ENCODE peak calls at places on chromosome 2, in ten cellular contexts. G is RPMI8226; I is nucleus accumbens; N is HT-29; B is substantia nigra; J is NCI-H460; M is GM12864; Y is GM23248; A is stimulated activated CD4-positive, alpha-beta T cell treated with anti-CD3 and anti-CD28 coated beads, TNF-alpha, amount 100 ng/mL, for 48 hours; L is H54. R is an unnamed sample.

GRCh38 chr2:96771792-96772618 is 11.3 kb downstream of the CNNM4 start:
- DNase-seq in A (no peak), L (no peak), J (no peak), N (peak; percentile 79), B (no peak), M (no peak), I (no peak), Y (no peak), G (no peak), R (no peak)

GRCh38 chr2:85430780-85431601 is 12.5 kb downstream of the SH2D6 start:
- DNase-seq in M (no peak), G (no peak), L (no peak), A (no peak), B (peak; percentile 41), Y (no peak), J (no peak), I (peak; percentile 90), N (no peak), R (no peak)

GRCh38 chr2:100252811-100253698 is 69.2 kb downstream of the LONRF2 start:
- DNase-seq in G (no peak), A (no peak), B (no peak), J (no peak), Y (no peak), L (no peak), N (no peak), I (no peak), M (no peak), R (no peak)

GRCh38 chr2:237198144-237198900 is 112.6 kb downstream of the COPS8 start:
- DNase-seq in L (no peak), N (no peak), I (no peak), B (no peak), J (no peak), M (no peak), Y (peak; percentile 57), A (no peak), G (no peak), R (peak; percentile 83)

GRCh38 chr2:206611736-206612135 is 30.6 kb upstream of the FAM237A start:
- DNase-seq in B (no peak), A (no peak), J (no peak), G (no peak), Y (no peak), N (no peak), I (no peak), L (no peak), M (no peak), R (peak; percentile 6)

GRCh38 chr2:86068098-86069047 is 37.3 kb downstream of the POLR1A start:
- DNase-seq in G (no peak), L (no peak), J (no peak), I (no peak), M (no peak), A (peak; percentile 22), B (no peak), Y (peak; percentile 50), N (no peak), R (peak; percentile 65)

GRCh38 chr2:41735006-41735405 is 312.8 kb upstream of the PKDCC start:
- DNase-seq in A (no peak), L (no peak), J (no peak), G (no peak), N (no peak), B (no peak), I (no peak), Y (no peak), M (no peak), R (no peak)

GRCh38 chr2:121667618-121668017 is 18.4 kb upstream of the CLASP1 start:
- DNase-seq in L (no peak), A (no peak), B (no peak), Y (no peak), J (no peak), G (no peak), I (no peak), M (no peak), N (no peak), R (no peak)

GRCh38 chr2:10022464-10022863 is 20.9 kb upstream of the KLF11 start:
- DNase-seq in M (no peak), N (no peak), J (no peak), G (no peak), A (no peak), Y (no peak), I (no peak), B (no peak), L (no peak), R (no peak)

GRCh38 chr2:103785432-103785831 is 1023.6 kb downstream of the TMEM182 start:
- DNase-seq in Y (no peak), L (no peak), A (no peak), I (no peak), B (no peak), N (no peak), J (no peak), G (no peak), M (no peak), R (no peak)

GRCh38 chr2:238459081-238459629 is 32.4 kb downstream of the ASB1 start:
- DNase-seq in N (no peak), A (no peak), J (no peak), M (no peak), I (no peak), G (no peak), L (no peak), Y (peak; percentile 84), B (no peak), R (no peak)

GRCh38 chr2:156486175-156486574 is 50.0 kb downstream of the GPD2 start:
- DNase-seq in Y (no peak), B (no peak), G (no peak), M (no peak), N (no peak), A (no peak), J (no peak), I (no peak), L (peak; percentile 15), R (peak; percentile 62)

GRCh38 chr2:170022692-170023091 is 155.3 kb upstream of the MYO3B start:
- DNase-seq in J (no peak), M (no peak), G (no peak), Y (peak; percentile 82), N (no peak), I (no peak), B (no peak), A (no peak), L (no peak), R (peak; percentile 59)

GRCh38 chr2:149767516-149767974 is 180.0 kb upstream of the MMADHC start:
- DNase-seq in B (no peak), L (no peak), G (no peak), I (no peak), M (no peak), A (no peak), Y (peak; percentile 78), N (no peak), J (no peak), R (peak; percentile 55)

GRCh38 chr2:19330436-19330835 is 28.0 kb downstream of the OSR1 start:
- DNase-seq in I (no peak), Y (no peak), B (no peak), J (no peak), G (no peak), M (no peak), N (no peak), A (no peak), L (no peak), R (no peak)

GRCh38 chr2:160331258-160332025 is 131.4 kb upstream of the ITGB6 start:
- DNase-seq in A (no peak), I (no peak), N (no peak), Y (no peak), L (no peak), B (no peak), M (no peak), G (no peak), J (no peak), R (no peak)

GRCh38 chr2:20588918-20589871 is 61.7 kb downstream of the HS1BP3 start:
- DNase-seq in B (no peak), G (no peak), M (no peak), Y (peak; percentile 50), L (no peak), N (no peak), J (no peak), A (no peak), I (no peak), R (no peak)

GRCh38 chr2:130391872-130392670 is 36.2 kb downstream of the PTPN18 start:
- DNase-seq in A (no peak), M (no peak), I (peak; percentile 41), L (no peak), J (no peak), N (no peak), B (no peak), Y (peak; percentile 75), G (peak; percentile 44), R (peak; percentile 42)

GRCh38 chr2:47145466-47145865 is 9.6 kb downstream of the STPG4 start:
- DNase-seq in N (no peak), B (no peak), I (no peak), G (no peak), Y (no peak), L (no peak), M (no peak), A (no peak), J (no peak), R (no peak)

GRCh38 chr2:196613302-196613701 is 26.2 kb upstream of the CCDC150 start:
- DNase-seq in J (no peak), G (no peak), N (no peak), I (no peak), B (no peak), Y (no peak), A (no peak), L (no peak), M (no peak), R (peak; percentile 29)

GRCh38 chr2:63591566-63592175 is 2.9 kb downstream of the MDH1 start:
- DNase-seq in B (no peak), I (no peak), L (no peak), A (no peak), Y (no peak), G (no peak), J (no peak), N (no peak), M (no peak), R (no peak)

GRCh38 chr2:173184031-173185004 is 108.7 kb downstream of the MAP3K20 start:
- DNase-seq in N (no peak), A (no peak), L (peak; percentile 59), B (no peak), I (no peak), M (no peak), G (no peak), Y (peak; percentile 99), J (peak; percentile 95), R (peak; percentile 99)

GRCh38 chr2:125398738-125399473 is 1257.1 kb upstream of the GYPC start:
- DNase-seq in I (no peak), B (no peak), A (no peak), Y (no peak), G (no peak), L (no peak), J (no peak), N (no peak), M (no peak), R (no peak)

GRCh38 chr2:71069376-71069775 is 928 bp downstream of the NAGK start:
- DNase-seq in J (no peak), G (no peak), M (no peak), N (no peak), I (no peak), L (no peak), B (no peak), A (no peak), Y (peak; percentile 79), R (peak; percentile 72)

GRCh38 chr2:161555826-161556225 is 68.4 kb upstream of the SLC4A10 start:
- DNase-seq in B (no peak), M (no peak), A (no peak), L (no peak), J (no peak), I (no peak), G (no peak), Y (no peak), N (no peak), R (no peak)

GRCh38 chr2:119694994-119695521 is 16.1 kb downstream of the TMEM177 start:
- DNase-seq in Y (peak; percentile 69), M (no peak), L (no peak), G (peak; percentile 43), I (no peak), N (peak; percentile 83), B (no peak), A (no peak), J (peak; percentile 27), R (no peak)

GRCh38 chr2:37654932-37655331 is 16.5 kb downstream of the CDC42EP3 start:
- DNase-seq in A (no peak), B (no peak), Y (no peak), L (no peak), I (no peak), M (peak; percentile 92), N (no peak), G (peak; percentile 65), J (no peak), R (no peak)

GRCh38 chr2:45772038-45772437 is 120.6 kb downstream of the PRKCE start:
- DNase-seq in L (no peak), J (no peak), G (no peak), N (no peak), M (no peak), A (no peak), B (no peak), Y (no peak), I (no peak), R (no peak)

R was measured in ELR.